ENCODE peak calls at places on chromosomes 13 and 19, in four cellular contexts. U, S, C and W are unnamed samples.

GRCh38 chr19:47848871-47849473 is 10.1 kb upstream of the TPRX2 start:
- DNase-seq in C (peak), U (no peak), S (no peak), W (peak)

GRCh38 chr19:45632468-45633196 is 6.6 kb downstream of the EML2 start:
- DNase-seq in U (no peak), S (no peak), C (peak), W (no peak)

GRCh38 chr13:44764334-44764733 is 188.2 kb upstream of the TSC22D1 start:
- DNase-seq in S (no peak), C (no peak), U (no peak), W (no peak)

GRCh38 chr19:34075661-34076091 is 96.6 kb upstream of the LSM14A start:
- DNase-seq in S (no peak), U (no peak), C (no peak), W (no peak)

GRCh38 chr19:459724-460511 is 915 bp downstream of the SHC2 start:
- DNase-seq in C (peak), U (no peak), S (no peak), W (no peak)

GRCh38 chr13:94978516-94978915 is 266.2 kb upstream of the SOX21 start:
- DNase-seq in U (no peak), C (no peak), S (no peak), W (no peak)

GRCh38 chr13:30079501-30079900 is 227.8 kb downstream of the KATNAL1 start:
- DNase-seq in C (no peak), S (no peak), U (no peak), W (no peak)

GRCh38 chr19:35000647-35001501 is 751 bp downstream of the GRAMD1A start:
- DNase-seq in U (no peak), S (no peak), C (peak), W (peak)

GRCh38 chr19:37926711-37927110 is 19.7 kb downstream of the SIPA1L3 start:
- DNase-seq in S (no peak), C (no peak), U (no peak), W (no peak)

GRCh38 chr19:42074513-42075363 is 1.2 kb upstream of the ZNF574 start:
- DNase-seq in C (peak), U (no peak), S (no peak), W (peak)

GRCh38 chr13:66927562-66927961 is 302.6 kb downstream of the PCDH9 start:
- DNase-seq in S (no peak), C (no peak), U (no peak), W (no peak)

GRCh38 chr19:43464089-43464775 is 1.2 kb downstream of the LYPD3 start:
- DNase-seq in S (peak), C (peak), U (no peak), W (no peak)

GRCh38 chr19:10724573-10725071 is 6.7 kb downstream of the DNM2 start:
- DNase-seq in C (no peak), S (no peak), U (no peak), W (no peak)

GRCh38 chr13:44244288-44244687 is 129.3 kb upstream of the SERP2 start:
- DNase-seq in S (no peak), C (peak), U (no peak), W (no peak)

GRCh38 chr13:26024558-26024957 is 27.3 kb downstream of the SHISA2 start:
- DNase-seq in S (no peak), U (no peak), C (no peak), W (no peak)

GRCh38 chr13:73467103-73467502 is 408.3 kb downstream of the KLF5 start:
- DNase-seq in U (no peak), S (no peak), C (no peak), W (no peak)

GRCh38 chr19:34773555-34773864 is 495 bp upstream of the ZNF599 start:
- DNase-seq in C (no peak), S (no peak), U (no peak), W (no peak)

GRCh38 chr19:8515317-8515716 is 1.4 kb upstream of the ZNF414 start:
- DNase-seq in C (peak), U (no peak), S (no peak), W (peak)
- TF ChIP-seq SPI1 in C (no peak), U (no peak), S (no peak), W (no peak)

DNA sequence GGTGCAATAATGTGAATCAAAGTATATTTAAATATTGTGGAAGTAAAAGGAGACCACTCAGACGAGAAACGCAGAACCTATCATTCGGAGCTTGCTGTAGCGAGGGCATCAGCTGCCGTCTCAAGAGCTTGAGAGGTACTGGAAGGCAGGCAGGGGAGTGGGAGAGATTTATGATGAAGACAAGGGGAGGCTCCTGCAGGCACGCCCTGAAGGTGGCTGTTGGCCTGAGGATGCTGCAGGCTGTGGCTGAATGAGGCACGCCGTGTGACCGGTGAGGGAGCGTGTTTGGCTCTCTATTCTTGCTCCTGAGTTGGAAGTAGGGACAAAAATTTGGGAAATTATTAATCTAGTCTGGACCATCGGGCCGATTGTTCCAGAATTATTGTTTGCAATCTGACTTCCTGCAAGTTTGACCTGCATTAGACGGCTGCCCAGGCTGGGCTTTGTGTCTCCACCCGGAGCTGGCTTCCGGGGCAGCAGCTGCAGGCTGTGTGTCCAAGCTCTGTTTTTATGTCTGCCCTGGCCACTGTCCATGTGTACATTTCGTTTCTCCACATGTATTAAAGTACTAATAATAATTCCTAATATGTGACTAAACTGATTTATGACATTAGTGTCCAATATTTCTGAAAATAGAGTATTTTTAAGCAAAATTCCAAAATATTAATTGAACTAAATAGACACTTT is 91.1 kb upstream of the ANKRD10 start:
- DNase-seq in U (no peak), S (no peak), C (no peak), W (no peak)
- TF ChIP-seq SPI1 in U (no peak), S (no peak), C (no peak), W (no peak)

DNA sequence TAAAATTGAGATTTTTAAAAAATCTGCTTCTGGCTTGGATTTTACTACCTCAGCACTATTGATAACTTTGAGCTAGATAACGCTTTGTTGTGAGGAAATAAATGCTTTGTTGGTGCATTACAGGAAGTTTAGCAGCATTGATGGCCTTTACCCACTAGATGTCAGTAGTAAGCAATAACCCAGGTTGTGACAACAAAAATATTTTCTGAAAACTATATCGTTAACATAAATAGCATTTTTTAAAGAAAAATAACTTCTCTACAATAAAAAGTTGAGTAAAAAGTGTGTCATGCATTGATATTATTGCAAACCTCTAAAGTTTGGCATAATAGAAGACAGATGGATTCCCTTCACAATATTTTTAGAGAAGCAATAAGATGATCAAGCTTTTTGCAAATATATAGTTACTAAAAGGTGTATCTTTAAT is 1246.5 kb downstream of the UQCRFS1 start:
- DNase-seq in C (peak), S (no peak), U (no peak), W (no peak)
- TF ChIP-seq SPI1 in C (no peak), S (no peak), U (no peak), W (no peak)

DNA sequence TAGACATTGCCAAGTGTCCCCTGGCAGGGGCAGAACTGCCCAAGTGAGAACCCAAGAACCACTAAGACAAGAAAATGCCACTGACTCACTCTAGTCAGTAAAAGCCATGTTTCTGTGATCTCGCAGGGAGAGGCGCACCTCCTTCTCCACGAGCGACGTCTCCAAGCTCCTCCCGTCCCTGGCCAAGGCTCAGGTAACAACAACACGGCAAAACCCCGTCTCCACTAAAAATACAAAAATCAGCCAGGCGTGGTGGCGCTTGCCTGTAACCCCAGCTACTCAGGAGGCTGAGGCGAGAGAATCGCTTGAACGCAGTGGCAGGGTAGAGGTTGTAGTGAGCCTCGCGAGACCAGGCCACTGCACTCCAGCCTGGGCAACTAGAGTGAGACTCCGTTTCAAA is 17.5 kb upstream of the USE1 start:
- DNase-seq in S (no peak), C (no peak), U (no peak), W (no peak)
- TF ChIP-seq SPI1 in S (no peak), C (no peak), U (no peak), W (no peak)

GRCh38 chr13:40626566-40626965 is 39.9 kb downstream of the FOXO1 start:
- DNase-seq in U (no peak), S (no peak), C (no peak), W (no peak)

GRCh38 chr13:40626977-40627376 is 39.5 kb downstream of the FOXO1 start:
- DNase-seq in S (no peak), C (no peak), U (no peak), W (no peak)

GRCh38 chr13:40631605-40632004 is 34.8 kb downstream of the FOXO1 start:
- DNase-seq in U (no peak), S (no peak), C (no peak), W (no peak)

GRCh38 chr13:40632915-40633314 is 33.5 kb downstream of the FOXO1 start:
- DNase-seq in U (no peak), S (no peak), C (no peak), W (no peak)

GRCh38 chr13:40629678-40630384 is 36.6 kb downstream of the FOXO1 start:
- DNase-seq in U (peak), C (no peak), S (no peak), W (no peak)
- TF ChIP-seq SPI1 in U (peak), C (no peak), S (peak), W (no peak)

GRCh38 chr19:51099070-51099382 is 9.2 kb downstream of the CTU1 start:
- DNase-seq in S (no peak), C (no peak), U (no peak), W (no peak)

GRCh38 chr19:51097796-51098195 is 10.4 kb downstream of the CTU1 start:
- DNase-seq in U (no peak), C (no peak), S (no peak), W (no peak)

GRCh38 chr19:51096473-51097165 is 11.6 kb downstream of the CTU1 start:
- DNase-seq in S (no peak), C (no peak), U (no peak), W (no peak)

GRCh38 chr19:51098366-51099069 is 9.7 kb downstream of the CTU1 start:
- DNase-seq in U (no peak), C (no peak), S (no peak), W (no peak)

DNA sequence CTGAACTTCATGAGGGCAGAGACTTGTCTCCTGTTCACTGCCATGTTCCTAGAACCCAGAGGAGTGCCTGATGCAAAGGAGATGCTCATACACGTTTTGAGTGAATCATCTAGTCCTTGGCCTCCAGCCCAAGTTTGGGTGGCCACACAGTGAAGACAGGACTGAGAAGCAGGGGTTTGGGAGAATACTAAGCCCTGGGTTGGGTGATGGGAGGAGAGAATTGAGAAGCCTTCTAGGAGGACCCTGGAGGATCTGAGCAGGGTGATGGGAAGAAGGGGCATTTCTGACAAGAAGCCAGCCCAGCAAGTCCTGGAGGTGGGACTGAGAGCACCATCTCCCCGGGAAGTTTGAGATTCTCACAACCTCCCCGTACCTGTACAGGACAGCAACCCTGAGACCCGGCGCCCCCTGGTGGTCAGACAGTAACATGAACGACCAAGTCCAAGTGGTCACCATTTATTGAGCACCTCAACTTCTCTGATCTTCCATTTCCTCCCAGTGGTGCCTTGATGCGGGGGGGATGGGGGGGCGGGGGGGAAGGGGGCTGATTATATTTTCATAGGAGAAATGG is 11.0 kb downstream of the CTU1 start:
- DNase-seq in S (peak), C (peak), U (no peak), W (peak)
- TF ChIP-seq SPI1 in S (no peak), C (no peak), U (no peak), W (no peak)

GRCh38 chr13:50589139-50589538 is 254.4 kb downstream of the DLEU7 start:
- DNase-seq in U (no peak), S (no peak), C (no peak), W (peak)

GRCh38 chr13:50588736-50589135 is 254.8 kb downstream of the DLEU7 start:
- DNase-seq in S (no peak), C (no peak), U (no peak), W (no peak)

GRCh38 chr13:50587839-50588373 is 255.6 kb downstream of the DLEU7 start:
- DNase-seq in S (no peak), C (no peak), U (no peak), W (no peak)

GRCh38 chr13:50587122-50587521 is 256.4 kb downstream of the DLEU7 start:
- DNase-seq in S (no peak), C (no peak), U (no peak), W (peak)

DNA sequence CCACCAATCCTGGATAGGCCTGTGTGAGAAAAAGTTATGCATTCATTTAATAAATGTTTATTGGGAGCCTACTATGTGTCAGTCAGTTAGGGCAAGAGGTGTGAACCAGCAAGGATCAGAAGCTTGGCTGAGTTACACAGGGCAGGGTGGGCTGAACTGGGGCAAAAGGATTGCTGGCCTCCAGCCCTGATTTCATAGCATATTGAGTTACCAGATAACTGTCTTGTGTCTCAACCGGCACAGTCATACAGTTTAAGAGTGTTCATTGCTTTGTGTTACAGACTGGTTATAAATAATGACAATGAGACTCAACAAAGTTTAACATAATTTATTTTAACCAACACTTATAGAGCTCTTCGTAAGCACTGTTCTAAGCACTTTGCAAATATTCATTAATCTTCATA is 253.8 kb downstream of the DLEU7 start:
- DNase-seq in S (no peak), U (no peak), C (no peak), W (no peak)
- TF ChIP-seq SPI1 in S (no peak), U (no peak), C (no peak), W (no peak)

GRCh38 chr13:46720189-46720588 is 76.8 kb downstream of the ESD start:
- DNase-seq in U (no peak), C (no peak), S (no peak), W (no peak)
- TF ChIP-seq SPI1 in U (no peak), C (no peak), S (no peak), W (no peak)

GRCh38 chr13:106098778-106099177 is 436.7 kb downstream of the EFNB2 start:
- DNase-seq in C (no peak), S (no peak), U (no peak), W (no peak)

GRCh38 chr13:106102776-106103175 is 432.7 kb downstream of the EFNB2 start:
- DNase-seq in S (no peak), U (no peak), C (no peak), W (no peak)

GRCh38 chr13:106099765-106100164 is 435.7 kb downstream of the EFNB2 start:
- DNase-seq in C (no peak), U (no peak), S (no peak), W (no peak)

GRCh38 chr13:106101201-106101600 is 434.3 kb downstream of the EFNB2 start:
- DNase-seq in C (no peak), U (no peak), S (no peak), W (no peak)

DNA sequence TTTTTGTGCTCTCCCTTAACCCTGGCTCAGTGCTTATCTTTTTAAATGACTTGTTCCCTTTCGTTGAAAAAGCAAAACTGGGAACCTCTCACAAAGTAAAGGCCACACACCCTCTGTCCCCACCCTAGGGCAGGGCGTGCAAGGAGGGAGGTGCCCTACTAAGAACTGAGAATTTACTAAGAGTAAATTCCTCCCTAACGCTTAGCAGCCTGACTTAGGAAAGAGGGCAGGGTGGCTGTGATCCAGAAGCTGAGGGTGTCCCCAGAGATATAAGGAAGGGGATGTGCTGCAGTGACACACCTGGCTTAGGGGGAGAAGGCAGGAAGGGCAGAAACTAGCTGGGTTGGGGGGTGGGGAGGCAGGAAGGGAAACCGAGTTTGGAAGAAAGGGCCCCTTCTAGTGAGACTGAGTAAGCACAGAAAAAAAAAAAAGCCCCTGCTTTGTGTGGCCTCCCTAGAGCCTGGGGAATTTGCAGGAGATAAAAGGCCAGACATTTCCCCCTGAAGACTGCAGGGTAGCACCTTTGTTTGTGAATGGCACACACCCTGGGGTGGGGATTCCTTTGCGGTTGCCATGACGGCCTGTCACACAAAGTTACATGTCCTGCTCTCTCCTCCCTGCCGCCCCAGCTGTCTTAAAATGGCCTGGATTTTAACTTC is 435.1 kb downstream of the EFNB2 start:
- DNase-seq in U (no peak), S (no peak), C (no peak), W (no peak)
- TF ChIP-seq SPI1 in U (no peak), S (no peak), C (no peak), W (no peak)

DNA sequence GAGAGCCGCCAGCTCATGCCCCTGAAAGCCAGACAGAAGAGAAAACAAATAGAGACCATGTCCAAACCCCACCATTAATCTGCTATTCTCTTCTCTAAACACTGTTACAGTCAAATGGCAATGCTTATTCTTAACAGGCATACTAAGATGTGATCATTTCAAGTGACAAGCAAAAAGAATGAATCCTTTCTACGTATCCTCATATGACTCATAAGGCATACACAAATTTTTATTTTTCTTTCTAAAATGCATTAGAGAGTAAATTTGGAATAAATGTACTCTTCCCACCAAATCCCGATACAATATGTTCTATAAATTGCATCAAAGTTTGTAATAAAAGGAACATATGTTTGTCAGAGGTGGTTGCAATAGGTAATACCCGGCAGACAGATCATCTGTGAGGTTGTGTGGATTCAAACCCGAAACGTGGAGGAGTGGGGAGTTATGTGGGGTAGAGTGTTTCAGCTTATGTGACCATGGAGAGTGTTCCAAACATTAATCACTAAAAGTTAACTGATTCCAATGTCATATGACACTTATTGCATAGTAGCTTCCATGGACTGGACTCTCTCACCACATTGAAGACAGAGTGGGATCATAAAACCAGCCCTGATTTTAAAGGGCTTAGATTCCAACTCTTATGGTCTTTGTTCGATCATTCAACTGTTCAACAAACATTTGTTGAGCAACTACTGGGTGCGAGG is 213.1 kb downstream of the DCLK1 start:
- DNase-seq in U (no peak), C (no peak), S (no peak), W (no peak)
- TF ChIP-seq SPI1 in U (no peak), C (no peak), S (no peak), W (no peak)